ENCODE peak calls at places on chromosomes 3 and 15, in seven cellular contexts. Q is EH; S is stimulated activated CD4-positive, alpha-beta T cell treated with anti-CD3 and anti-CD28 coated beads, Interleukin-1b, Interleukin-23, amount 100 ng/mL, for 48 hours; K is activated T-cell treated with anti-CD3 and anti-CD28 coated beads for 24 hours; V is amniotic stem cell; L is activated naive CD4-positive, alpha-beta T cell treated with anti-CD3 and anti-CD28 coated beads for 36 hours; M is HT1080. E is an unnamed sample.
A peak's percentile ranks its signal among the peaks of the same experiment; 100 is the strongest.

GRCh38 chr3:174949523-174949922 is 90.4 kb downstream of the NAALADL2 start:
- DNase-seq in Q (peak; percentile 99), S (no peak), V (peak; percentile 86), L (no peak), M (peak; percentile 42), K (no peak), E (no peak)

GRCh38 chr15:85312486-85312885 is 67.9 kb upstream of the AKAP13 start:
- DNase-seq in Q (peak; percentile 74), S (no peak), M (peak; percentile 50), K (no peak), V (no peak), L (peak; percentile 18), E (no peak)

GRCh38 chr15:53693729-53694533 is 65.5 kb downstream of the WDR72 start:
- DNase-seq in M (no peak), Q (no peak), L (no peak), K (no peak), V (no peak), S (no peak), E (no peak)

GRCh38 chr3:54575561-54575960 is 352.3 kb downstream of the LRTM1 start:
- DNase-seq in L (no peak), V (no peak), S (no peak), K (no peak), M (no peak), Q (no peak), E (no peak)

GRCh38 chr3:21729331-21729730 is 21.7 kb downstream of the ZNF385D start:
- DNase-seq in M (no peak), Q (no peak), S (no peak), L (no peak), V (no peak), K (no peak), E (no peak)

GRCh38 chr3:59006791-59007517 is 42.9 kb downstream of the CFAP20DC start:
- DNase-seq in L (no peak), V (no peak), Q (peak; percentile 27), M (peak; percentile 5), S (no peak), K (no peak), E (no peak)

GRCh38 chr3:34635352-34635850 is 837.0 kb downstream of the PDCD6IP start:
- DNase-seq in V (no peak), L (no peak), Q (no peak), S (no peak), K (no peak), M (no peak), E (no peak)

GRCh38 chr15:81929557-81929956 is 116.3 kb downstream of the MEX3B start:
- DNase-seq in S (no peak), Q (peak; percentile 21), V (no peak), L (no peak), K (no peak), M (no peak), E (no peak)

E was measured in activated CD4-positive, alpha-beta memory T cell treated with anti-CD3 and anti-CD28 coated beads for 36 hours.